ENCODE peak calls at places on chromosomes 11 and 22, in eight cellular contexts. O, X, Z, T, F, A, I and K are unnamed samples.

GRCh38 chr11:77053217-77054013 is 13.4 kb upstream of the CAPN5 start:
- DNase-seq in Z (no peak), O (no peak), T (no peak), F (no peak), A (no peak), X (no peak), I (no peak), K (no peak)

GRCh38 chr11:441418-442274 is at the start of gene ANO9:
- DNase-seq in Z (no peak), I (no peak), O (no peak), T (no peak), X (no peak), F (no peak), A (peak; percentile 83), K (no peak)

GRCh38 chr11:86473991-86474833 is 99.5 kb downstream of the CCDC81 start:
- DNase-seq in A (no peak), X (no peak), O (no peak), F (no peak), Z (no peak), T (no peak), I (no peak), K (peak; percentile 34)

GRCh38 chr11:10866893-10867331 is 9.1 kb upstream of the ZBED5 start:
- DNase-seq in Z (no peak), O (no peak), T (peak; percentile 69), X (no peak), A (no peak), I (peak; percentile 71), F (no peak), K (peak; percentile 51)

GRCh38 chr11:111494040-111494439 is 18.1 kb downstream of the BTG4 start:
- DNase-seq in O (no peak), Z (no peak), T (no peak), F (no peak), I (no peak), A (no peak), X (no peak), K (no peak)

GRCh38 chr11:106271126-106271525 is 193.7 kb downstream of the AASDHPPT start:
- DNase-seq in A (no peak), F (no peak), I (peak; percentile 37), O (no peak), T (no peak), X (no peak), Z (no peak), K (no peak)

GRCh38 chr11:64661146-64661545 is 61.9 kb downstream of the NRXN2 start:
- DNase-seq in X (no peak), F (no peak), I (peak; percentile 29), Z (no peak), O (no peak), A (no peak), T (peak; percentile 88), K (peak; percentile 62)

GRCh38 chr11:35302388-35302787 is 117.0 kb downstream of the SLC1A2 start:
- DNase-seq in X (no peak), O (no peak), F (no peak), Z (no peak), A (no peak), I (no peak), T (no peak), K (no peak)

GRCh38 chr11:104432526-104432925 is 268.6 kb upstream of the PDGFD start:
- DNase-seq in A (no peak), I (no peak), Z (no peak), X (no peak), F (no peak), T (no peak), O (no peak), K (no peak)

GRCh38 chr11:131065435-131066295 is 149.4 kb upstream of the SNX19 start:
- DNase-seq in X (no peak), O (no peak), Z (no peak), T (no peak), I (no peak), A (no peak), F (no peak), K (no peak)

GRCh38 chr11:133443361-133443760 is 88.9 kb downstream of the OPCML start:
- DNase-seq in A (no peak), T (no peak), X (no peak), I (no peak), Z (no peak), O (no peak), F (no peak), K (no peak)

GRCh38 chr11:1486054-1486825 is at the start of gene MOB2:
- DNase-seq in Z (no peak), A (peak; percentile 66), X (no peak), I (no peak), F (peak; percentile 54), O (no peak), T (peak; percentile 20), K (peak; percentile 11)

GRCh38 chr11:75667268-75667830 is 1.5 kb downstream of the MAP6 start:
- DNase-seq in O (no peak), X (no peak), A (peak; percentile 21), T (peak; percentile 21), I (no peak), Z (no peak), F (peak; percentile 51), K (peak; percentile 3)

GRCh38 chr11:30025396-30026139 is 8.7 kb upstream of the KCNA4 start:
- DNase-seq in X (no peak), F (no peak), Z (no peak), T (no peak), I (no peak), A (no peak), O (no peak), K (no peak)

GRCh38 chr11:122917311-122917710 is 34.8 kb downstream of the JHY start:
- DNase-seq in Z (no peak), O (no peak), F (no peak), T (peak; percentile 19), X (peak; percentile 25), I (peak; percentile 35), A (no peak), K (peak; percentile 11)

GRCh38 chr11:119774180-119774763 is 45.3 kb upstream of the NECTIN1 start:
- DNase-seq in T (peak; percentile 48), A (peak; percentile 10), X (no peak), Z (no peak), O (no peak), F (no peak), I (no peak), K (peak; percentile 44)

GRCh38 chr11:128482512-128483191 is 104.7 kb downstream of the ETS1 start:
- DNase-seq in X (no peak), T (peak; percentile 92), A (no peak), Z (no peak), I (peak; percentile 69), F (no peak), O (peak; percentile 44), K (no peak)

GRCh38 chr11:63870351-63871197 is 31.7 kb downstream of the MARK2 start:
- DNase-seq in F (peak; percentile 51), X (no peak), A (no peak), T (no peak), I (no peak), Z (no peak), O (no peak), K (no peak)

GRCh38 chr22:19011075-19011474 is 75.0 kb upstream of the PRODH start:
- DNase-seq in F (no peak), A (no peak), Z (no peak), I (no peak), X (no peak), O (no peak), T (no peak), K (no peak)

GRCh38 chr11:6654281-6655019 is 1.2 kb downstream of the DCHS1 start:
- DNase-seq in A (peak; percentile 63), Z (no peak), O (no peak), F (no peak), T (no peak), I (no peak), X (no peak), K (no peak)

GRCh38 chr22:36873614-36874308 is 13.0 kb downstream of the NCF4 start:
- DNase-seq in O (no peak), I (peak; percentile 20), F (peak; percentile 44), Z (no peak), A (peak; percentile 73), X (no peak), T (peak; percentile 90), K (peak; percentile 85)
- H3K4me3 ChIP-seq in O (no peak overlapping the region), I (no peak overlapping the region), F (no peak overlapping the region), Z (no peak overlapping the region), A (no peak overlapping the region), X (no peak overlapping the region), T (no peak overlapping the region), K (no peak overlapping the region)

GRCh38 chr11:125085301-125086081 is 22.4 kb downstream of the SLC37A2 start:
- DNase-seq in O (no peak), X (no peak), I (no peak), T (no peak), Z (peak; percentile 82), F (peak; percentile 15), A (no peak), K (no peak)
- TF ChIP-seq CTCF in O (no peak), X (no peak), I (no peak), T (no peak), Z (no peak), F (no peak), A (no peak), K (no peak)

DNA sequence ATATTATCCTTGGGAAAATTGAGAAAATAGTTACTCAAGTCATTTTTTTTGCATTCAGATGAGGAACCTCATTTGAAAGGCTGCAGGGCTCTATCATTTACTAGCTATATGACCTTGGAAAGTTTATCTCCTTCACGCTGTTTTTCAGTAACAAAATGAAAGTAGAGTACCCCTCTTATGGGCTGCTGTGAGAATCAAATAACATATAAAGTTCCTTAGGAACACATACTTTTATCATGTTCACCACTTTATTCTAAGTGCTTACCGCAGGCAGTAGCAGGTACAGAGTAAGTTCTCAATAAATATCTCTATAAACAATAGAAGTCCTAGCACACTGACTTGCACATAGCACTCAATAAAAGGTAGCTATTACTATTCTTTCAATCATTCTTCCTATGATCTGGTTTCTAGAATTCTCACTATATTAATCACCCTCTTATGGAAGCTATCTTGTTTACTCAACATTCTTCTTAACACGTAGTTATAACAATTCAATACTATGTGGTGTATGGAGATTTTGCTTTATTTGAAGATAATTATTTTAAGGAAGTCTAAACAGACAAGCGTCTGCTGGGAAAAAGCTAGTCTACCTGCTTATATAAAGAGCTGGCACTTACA is 1.9 kb downstream of the C11orf71 start:
- DNase-seq in X (no peak), F (no peak), O (no peak), A (no peak), I (no peak), T (no peak), Z (no peak), K (no peak)
- H3K4me3 ChIP-seq in X (no peak overlapping the region), F (no peak overlapping the region), O (no peak overlapping the region), A (no peak overlapping the region), I (no peak overlapping the region), T (peak overlapping the region; percentile 84), Z (no peak overlapping the region), K (peak overlapping the region; percentile 95)

DNA sequence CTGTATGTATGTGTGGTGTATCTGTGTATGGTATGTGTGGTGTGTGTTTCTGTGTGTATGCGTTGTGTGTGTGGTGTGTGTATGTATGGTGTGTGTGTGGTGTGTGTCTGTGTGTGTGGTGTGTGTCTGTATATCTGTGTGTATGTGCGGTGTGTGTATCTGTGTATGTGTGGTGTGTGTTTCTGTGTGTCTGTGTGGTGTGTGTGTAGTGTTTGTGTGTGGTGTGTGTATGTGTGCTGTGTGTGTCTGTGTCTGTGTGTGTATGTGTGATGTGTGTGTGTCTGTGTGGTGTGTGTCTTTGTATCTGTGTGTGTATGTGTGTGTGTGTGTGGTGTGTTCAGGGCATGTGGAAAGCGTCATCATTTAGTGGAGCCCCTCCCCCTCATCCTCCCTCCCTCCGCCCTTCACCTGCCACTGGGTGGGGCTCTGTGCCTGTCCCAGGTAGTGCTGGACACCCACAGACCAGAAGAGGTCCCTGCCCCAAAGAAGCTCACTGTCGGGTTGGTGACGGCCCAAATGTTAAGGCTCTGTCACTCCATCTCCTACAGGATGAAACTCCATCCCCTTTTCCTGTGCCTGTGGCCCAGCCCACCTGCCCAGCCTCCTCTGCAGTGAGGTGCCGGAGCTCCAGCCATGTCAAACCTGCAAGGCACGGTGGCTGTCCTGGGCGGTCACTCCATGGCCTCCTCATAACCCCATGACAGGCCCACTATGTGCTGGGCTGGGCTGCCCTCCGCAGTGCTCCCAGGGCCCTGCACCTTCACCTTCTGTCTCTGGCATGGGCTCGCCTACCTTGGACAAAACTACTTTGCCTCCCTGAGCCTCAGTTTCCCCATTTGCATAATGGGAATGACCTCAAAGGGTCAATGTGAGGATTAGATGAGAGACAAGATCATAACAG is 23.4 kb upstream of the SHISAL1 start:
- DNase-seq in I (no peak), Z (no peak), F (no peak), X (no peak), T (no peak), O (no peak), A (no peak), K (no peak)
- TF ChIP-seq CTCF in I (no peak), Z (no peak), F (no peak), X (no peak), T (no peak), O (no peak), A (no peak), K (no peak)